ENCODE peak calls at places on chromosomes 5 and 9, in six cellular contexts. C is A549, I is heart left ventricle, J is prostate gland, D is body of pancreas, Q is IMR-90. A is an unnamed sample.

GRCh38 chr9:116895956-116896355 is 208.9 kb downstream of the TRIM32 start:
- DNase-seq in I (no peak), C (no peak), D (no peak), J (no peak), Q (no peak), A (no peak)

GRCh38 chr9:34782372-34782771 is 72.4 kb upstream of the CCL21 start:
- DNase-seq in C (no peak), I (no peak), J (no peak), D (no peak), Q (no peak), A (no peak)

GRCh38 chr5:76451046-76451701 is 48.1 kb downstream of the IQGAP2 start:
- DNase-seq in C (no peak), J (no peak), Q (no peak), D (no peak), I (no peak), A (no peak)

GRCh38 chr5:56671571-56671970 is 143.8 kb upstream of the MAP3K1 start:
- DNase-seq in I (no peak), J (no peak), C (no peak), D (no peak), Q (no peak), A (no peak)

GRCh38 chr9:75176037-75176436 is 87.7 kb downstream of the OSTF1 start:
- DNase-seq in D (no peak), Q (no peak), C (no peak), I (no peak), J (no peak), A (no peak)

GRCh38 chr5:100667021-100667671 is 132.0 kb downstream of the FAM174A start:
- DNase-seq in Q (peak; percentile 43), I (no peak), D (no peak), C (no peak), J (no peak), A (peak; percentile 12)

GRCh38 chr9:117415584-117415937 is 704 bp upstream of the ASTN2 start:
- DNase-seq in C (no peak), Q (no peak), D (no peak), J (no peak), I (no peak), A (no peak)

GRCh38 chr5:88660326-88660946 is 222.5 kb downstream of the MEF2C start:
- DNase-seq in C (peak; percentile 53), Q (peak; percentile 13), J (no peak), D (no peak), I (no peak), A (no peak)

GRCh38 chr5:165457854-165458481 is 1952.5 kb downstream of the MAT2B start:
- DNase-seq in I (no peak), Q (peak; percentile 55), C (no peak), D (peak; percentile 45), J (no peak), A (peak; percentile 4)

GRCh38 chr9:137969685-137970084 is 92.1 kb downstream of the CACNA1B start:
- DNase-seq in C (no peak), D (no peak), Q (no peak), J (no peak), I (no peak), A (no peak)

GRCh38 chr5:149675467-149676201 is 54.5 kb upstream of the PPARGC1B start:
- DNase-seq in D (no peak), J (no peak), I (no peak), Q (no peak), C (no peak), A (no peak)

GRCh38 chr5:156411131-156411727 is 84.3 kb downstream of the SGCD start:
- DNase-seq in I (no peak), Q (peak; percentile 82), J (no peak), D (no peak), C (peak; percentile 24), A (no peak)

DNA sequence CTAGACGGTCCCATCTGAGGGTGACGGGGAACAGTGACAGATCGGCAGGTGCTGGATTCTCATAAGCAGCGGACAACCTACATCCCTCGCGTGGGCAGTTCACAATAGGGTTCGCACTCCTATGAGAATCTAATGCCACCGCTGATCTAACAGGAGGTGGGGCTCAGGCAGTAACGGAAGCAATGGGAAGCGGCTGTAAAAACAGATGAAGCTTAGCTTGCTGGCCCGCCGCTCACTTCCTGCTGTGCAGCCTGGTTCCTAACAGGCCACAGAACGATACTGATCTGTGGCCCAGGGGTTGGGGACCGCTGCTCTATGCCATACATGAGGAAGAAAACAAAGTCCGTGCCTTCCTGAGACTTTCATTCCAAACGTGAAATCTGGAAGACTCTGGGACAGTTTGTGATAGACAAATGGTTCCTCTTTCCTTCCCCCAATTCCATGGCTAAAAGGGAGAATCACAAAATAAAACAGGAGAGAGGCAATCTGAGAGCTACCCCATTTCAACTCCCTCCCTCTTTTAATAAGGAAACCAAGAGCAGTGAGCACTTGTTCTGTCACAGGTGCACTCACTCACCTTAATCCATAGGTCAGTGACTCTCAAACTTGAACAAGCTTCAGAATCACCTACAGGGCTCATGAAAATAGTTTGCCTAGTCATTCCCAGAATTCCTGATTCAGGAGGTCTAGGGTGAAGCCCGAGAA is 12.1 kb downstream of the PDCL start:
- DNase-seq in J (no peak), D (peak; percentile 13), Q (no peak), C (no peak), I (peak; percentile 61), A (no peak)
- TF ChIP-seq POLR2A in J (no peak), D (no peak), Q (no peak), C (no peak), I (no peak), A (no peak)

GRCh38 chr5:140312067-140312790 is 9.3 kb upstream of the PFDN1 start:
- DNase-seq in C (no peak), Q (peak; percentile 99), I (peak; percentile 54), J (no peak), D (no peak), A (peak; percentile 32)
- TF ChIP-seq POLR2A in C (no peak), Q (no peak), I (no peak), J (no peak), D (no peak), A (no peak)

GRCh38 chr5:71586941-71587708 is at the start of gene MCCC2:
- DNase-seq in J (peak; percentile 93), D (peak; percentile 99), C (peak; percentile 92), Q (peak; percentile 92), I (peak; percentile 96), A (peak; percentile 92)
- TF ChIP-seq POLR2A in J (peak; percentile 77), D (peak; percentile 94), C (peak; percentile 94), Q (peak; percentile 67), I (no peak), A (peak; percentile 80)

DNA sequence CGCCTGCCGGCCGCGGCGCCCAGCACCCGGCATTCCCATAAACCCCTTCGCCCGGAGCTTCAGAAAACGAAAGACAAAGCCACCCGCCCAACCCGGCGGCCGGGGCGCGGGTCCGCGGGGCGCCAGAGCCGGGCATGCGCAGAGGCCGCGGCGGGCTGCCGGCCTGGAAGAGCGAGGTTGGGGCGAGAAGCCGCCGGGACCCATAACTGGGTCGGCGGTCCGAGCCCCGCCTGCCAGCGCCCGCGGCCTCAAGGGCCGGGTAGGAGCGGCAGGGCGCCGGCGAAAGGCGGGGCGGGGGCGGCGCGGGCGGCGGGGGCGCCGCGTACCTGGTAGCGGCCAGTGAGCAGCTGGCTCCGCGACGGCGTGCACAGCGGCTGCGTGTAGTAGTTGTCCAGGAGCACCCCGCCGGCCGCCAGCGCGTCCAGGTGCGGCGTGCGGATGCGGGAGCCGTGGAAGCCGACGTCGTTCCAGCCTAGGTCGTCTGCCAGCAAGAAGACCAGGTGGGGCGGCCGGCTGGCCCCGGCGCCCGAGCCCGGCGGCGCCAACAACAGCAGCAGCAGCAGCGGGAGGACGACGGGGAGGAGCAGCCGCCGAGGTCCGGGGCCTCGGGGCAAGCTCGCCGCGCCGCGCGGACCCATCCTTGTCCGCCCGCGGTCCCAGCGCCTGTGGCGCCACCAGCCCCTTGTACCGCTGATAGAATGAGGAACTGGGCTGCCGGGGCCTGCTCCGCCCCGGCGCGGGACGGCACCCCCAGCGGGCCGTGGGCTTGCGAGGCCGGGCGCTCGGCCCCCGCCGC is at the start of gene ARSB:
- DNase-seq in I (peak; percentile 88), J (peak; percentile 83), C (peak; percentile 92), Q (peak; percentile 77), D (peak; percentile 91), A (peak; percentile 82)
- TF ChIP-seq POLR2A in I (no peak), J (peak; percentile 35), C (peak; percentile 86), Q (peak; percentile 62), D (peak; percentile 85), A (peak; percentile 59)